ENCODE peak calls at places on chromosome 21, in seven cellular contexts. U, Z, O, N, Q, I and M are unnamed samples.
A peak's percentile ranks its signal among the peaks of the same experiment; 100 is the strongest.

GRCh38 chr21:42097860-42098259 is 26.7 kb downstream of the UMODL1 start:
- DNase-seq in N (no peak), Z (peak; percentile 76), U (no peak), I (no peak), Q (peak; percentile 71), O (no peak), M (peak; percentile 79)

GRCh38 chr21:16330340-16331319 is 600.8 kb downstream of the USP25 start:
- DNase-seq in U (no peak), Q (no peak), N (no peak), I (no peak), O (peak; percentile 73), Z (peak; percentile 21), M (peak; percentile 67)

GRCh38 chr21:33821580-33822322 is 93.9 kb downstream of the ATP5PO start:
- DNase-seq in N (no peak), U (no peak), I (no peak), Q (no peak), Z (no peak), O (no peak), M (no peak)

GRCh38 chr21:33969600-33969999 is 54.0 kb upstream of the ATP5PO start:
- DNase-seq in U (no peak), Z (no peak), N (no peak), O (no peak), I (no peak), Q (no peak), M (no peak)

GRCh38 chr21:30882907-30883597 is 1.7 kb upstream of the KRTAP11-1 start:
- DNase-seq in N (no peak), U (no peak), Z (no peak), I (no peak), Q (no peak), O (no peak), M (no peak)

GRCh38 chr21:16536661-16537359 is 807.0 kb downstream of the USP25 start:
- DNase-seq in U (no peak), Z (no peak), N (no peak), Q (no peak), I (no peak), O (no peak), M (no peak)

GRCh38 chr21:40681164-40681859 is 165.6 kb downstream of the DSCAM start:
- DNase-seq in I (no peak), O (no peak), U (no peak), N (no peak), Z (no peak), Q (no peak), M (no peak)

GRCh38 chr21:20040768-20041167 is 957.4 kb upstream of the NCAM2 start:
- DNase-seq in O (peak; percentile 10), Z (no peak), I (no peak), Q (no peak), U (no peak), N (no peak), M (no peak)

GRCh38 chr21:21664871-21665270 is 666.7 kb downstream of the NCAM2 start:
- DNase-seq in O (no peak), U (no peak), Z (no peak), Q (no peak), N (no peak), I (no peak), M (no peak)

GRCh38 chr21:43871487-43871886 is 6.5 kb downstream of the AGPAT3 start:
- DNase-seq in I (no peak), N (no peak), Q (no peak), U (no peak), Z (no peak), O (no peak), M (no peak)

GRCh38 chr21:37459575-37459974 is 93.0 kb downstream of the DYRK1A start:
- DNase-seq in N (no peak), O (no peak), U (no peak), I (no peak), Q (no peak), Z (no peak), M (no peak)
- H3K4me1 ChIP-seq in N (peaks cover 49% of the 10 kb centered on the region), O (peaks cover 20% of the 10 kb centered on the region), U (peaks cover 4% of the 10 kb centered on the region), I (no peaks in the 10 kb centered on the region), Q (peaks cover 3% of the 10 kb centered on the region), Z (no peaks in the 10 kb centered on the region), M (peaks cover 13% of the 10 kb centered on the region)

DNA sequence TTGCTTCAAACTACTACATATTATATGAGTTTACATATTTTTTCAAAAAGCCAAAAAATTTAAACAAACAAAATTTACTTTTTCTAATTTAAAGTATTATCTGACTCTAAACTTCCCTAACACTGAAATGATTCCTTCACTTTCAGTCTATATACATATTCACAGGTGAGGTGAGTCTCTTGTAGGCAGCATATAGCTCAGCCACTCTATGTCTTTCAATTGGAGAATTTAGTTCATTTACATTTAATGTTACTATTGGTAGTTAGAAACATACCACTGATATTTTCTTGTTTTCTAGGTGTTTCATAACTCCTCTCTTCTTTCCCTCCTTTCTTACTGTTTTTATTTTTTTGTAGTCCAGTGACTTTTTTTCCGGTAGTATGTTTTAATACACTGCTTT is 387.1 kb downstream of the MRPL39 start:
- DNase-seq in Z (no peak), O (no peak), Q (no peak), I (no peak), U (no peak), N (no peak), M (no peak)
- H3K9me3 ChIP-seq in Z (no peaks in the 10 kb centered on the region), O (no peaks in the 10 kb centered on the region), Q (no peaks in the 10 kb centered on the region), I (no peaks in the 10 kb centered on the region), U (peaks cover 23% of the 10 kb centered on the region), N (peaks cover 23% of the 10 kb centered on the region), M (no peaks in the 10 kb centered on the region)

DNA sequence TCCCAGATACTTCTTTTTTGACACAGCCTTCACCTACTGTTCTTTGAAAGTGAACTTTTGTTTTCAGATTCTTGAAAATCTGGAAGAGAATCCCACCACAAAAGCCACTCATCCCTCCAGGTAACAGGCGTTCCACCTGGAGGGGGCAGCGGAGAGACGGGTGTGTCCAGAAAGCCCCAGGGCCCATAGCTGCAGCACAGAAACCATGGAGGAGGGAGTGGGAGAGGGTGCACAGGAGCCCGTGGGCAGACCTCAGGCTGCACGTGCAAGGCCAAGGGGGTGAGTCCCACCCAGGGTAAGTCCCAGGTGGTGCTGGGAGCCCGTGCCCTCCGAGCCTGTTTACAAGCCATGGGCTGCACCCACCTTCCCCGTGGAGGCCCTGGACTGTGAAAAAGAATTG is 86.5 kb downstream of the PSMG1 start:
- DNase-seq in O (no peak), I (no peak), N (no peak), Q (no peak), Z (no peak), U (peak; percentile 87), M (no peak)
- H3K4me1 ChIP-seq in O (no peaks in the 10 kb centered on the region), I (no peaks in the 10 kb centered on the region), N (peaks cover 4% of the 10 kb centered on the region), Q (no peaks in the 10 kb centered on the region), Z (no peaks in the 10 kb centered on the region), U (no peaks in the 10 kb centered on the region), M (no peaks in the 10 kb centered on the region)

GRCh38 chr21:27023186-27023585 is 56.3 kb upstream of the ADAMTS5 start:
- DNase-seq in Q (no peak), Z (no peak), U (no peak), I (no peak), O (no peak), N (no peak), M (no peak)

GRCh38 chr21:27017251-27017650 is 50.4 kb upstream of the ADAMTS5 start:
- DNase-seq in O (no peak), I (no peak), Z (no peak), U (no peak), N (no peak), Q (no peak), M (no peak)

GRCh38 chr21:27024316-27024715 is 57.4 kb upstream of the ADAMTS5 start:
- DNase-seq in Z (no peak), Q (no peak), O (no peak), U (no peak), N (no peak), I (no peak), M (no peak)

GRCh38 chr21:27021801-27022200 is 54.9 kb upstream of the ADAMTS5 start:
- DNase-seq in Z (no peak), O (no peak), U (no peak), Q (no peak), N (no peak), I (no peak), M (no peak)

DNA sequence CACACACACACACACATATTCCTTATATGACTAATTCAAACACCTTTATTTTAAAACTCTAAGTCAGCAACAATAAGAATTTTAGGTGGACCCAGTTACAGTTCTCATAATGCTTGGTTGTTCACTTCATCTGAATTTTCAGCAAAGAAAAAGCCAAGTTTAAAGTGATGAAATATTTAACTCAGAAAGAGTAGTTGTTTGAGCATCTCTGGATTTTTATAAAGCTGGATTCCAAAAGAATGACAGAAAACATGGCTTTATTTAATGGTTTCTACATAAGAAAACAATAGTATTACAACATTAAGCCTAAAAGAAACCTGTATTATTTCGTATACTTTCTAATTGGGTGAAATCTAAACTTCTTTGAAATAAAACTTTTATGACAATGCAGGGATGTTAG is 54.2 kb upstream of the ADAMTS5 start:
- DNase-seq in U (no peak), O (no peak), N (no peak), Q (no peak), I (no peak), Z (no peak), M (no peak)
- H3K9me3 ChIP-seq in U (no peaks in the 10 kb centered on the region), O (no peaks in the 10 kb centered on the region), N (no peaks in the 10 kb centered on the region), Q (no peaks in the 10 kb centered on the region), I (no peaks in the 10 kb centered on the region), Z (no peaks in the 10 kb centered on the region), M (no peaks in the 10 kb centered on the region)

DNA sequence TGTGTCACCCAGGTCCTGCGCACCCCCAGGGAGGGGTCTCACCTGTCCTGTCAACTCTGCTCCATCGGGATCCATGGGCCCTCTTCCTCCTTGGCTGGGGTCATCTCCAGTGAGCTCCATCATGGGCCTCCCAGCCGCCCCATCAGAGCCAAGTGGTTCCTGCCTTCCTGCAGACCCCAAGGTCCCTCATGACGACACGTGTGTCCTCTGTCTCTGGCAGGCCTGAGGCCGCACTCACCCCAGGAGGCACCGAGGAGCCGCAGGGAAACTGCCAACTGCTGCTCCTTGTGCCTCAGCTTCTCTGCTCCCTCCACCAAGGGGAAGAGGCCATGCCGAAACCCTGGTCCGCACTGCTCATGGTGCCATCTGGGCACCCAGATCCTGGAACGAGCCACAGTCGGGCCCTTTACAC is 46.8 kb downstream of the COL18A1 start:
- DNase-seq in I (no peak), N (no peak), Z (no peak), U (no peak), O (no peak), Q (no peak), M (no peak)
- H3K4me1 ChIP-seq in I (no peaks in the 10 kb centered on the region), N (peaks cover 8% of the 10 kb centered on the region), Z (no peaks in the 10 kb centered on the region), U (no peaks in the 10 kb centered on the region), O (no peaks in the 10 kb centered on the region), Q (peaks cover 6% of the 10 kb centered on the region), M (peaks cover 9% of the 10 kb centered on the region)

DNA sequence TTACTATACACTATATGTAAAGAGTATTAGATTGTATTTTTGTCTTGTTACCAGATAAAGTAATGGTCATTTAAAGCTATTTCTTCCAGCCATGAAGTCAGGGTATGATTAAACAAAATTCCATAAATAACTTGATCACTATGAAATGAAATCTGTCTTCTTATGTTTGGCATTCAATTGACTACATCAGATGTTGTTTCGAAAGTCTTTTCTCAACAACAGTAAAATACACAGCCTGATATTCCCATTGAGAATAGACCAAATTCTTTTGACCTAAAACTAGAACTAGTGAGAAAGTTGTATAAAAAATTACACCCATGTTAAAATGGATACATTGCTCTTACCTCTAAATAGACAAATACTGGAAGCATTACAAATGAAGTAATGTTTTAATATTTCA is 134.6 kb upstream of the ADAMTS5 start:
- DNase-seq in U (no peak), N (no peak), Z (no peak), Q (no peak), O (no peak), I (no peak), M (no peak)
- H3K9me3 ChIP-seq in U (no peaks in the 10 kb centered on the region), N (no peaks in the 10 kb centered on the region), Z (no peaks in the 10 kb centered on the region), Q (no peaks in the 10 kb centered on the region), O (no peaks in the 10 kb centered on the region), I (no peaks in the 10 kb centered on the region), M (no peaks in the 10 kb centered on the region)